ENCODE peak calls at places on chromosome 18, in ten cellular contexts. N, Y, J, S, U, D, A, I, K and H are unnamed samples.

GRCh38 chr18:2002178-2002577 is 569.1 kb downstream of the METTL4 start:
- DNase-seq in J (no peak), S (no peak), A (no peak), K (no peak), N (no peak), D (no peak), U (no peak), Y (no peak), I (no peak), H (no peak)

GRCh38 chr18:32036506-32037210 is 18.0 kb downstream of the RNF125 start:
- DNase-seq in N (no peak), I (no peak), S (no peak), U (no peak), J (no peak), D (no peak), Y (no peak), A (no peak), K (no peak), H (no peak)

GRCh38 chr18:36757081-36757480 is 71.7 kb downstream of the TPGS2 start:
- DNase-seq in K (no peak), I (no peak), U (peak; percentile 34), S (peak; percentile 52), A (peak; percentile 23), J (peak; percentile 73), D (no peak), N (no peak), Y (no peak), H (no peak)

GRCh38 chr18:28175047-28175929 is 1.6 kb downstream of the CDH2 start:
- DNase-seq in J (peak; percentile 41), A (no peak), I (no peak), U (peak; percentile 21), S (peak; percentile 20), K (no peak), Y (peak; percentile 78), N (peak; percentile 36), D (no peak), H (peak; percentile 19)

GRCh38 chr18:69951182-69951581 is 3.5 kb upstream of the CD226 start:
- DNase-seq in U (peak; percentile 18), D (no peak), J (no peak), I (no peak), A (no peak), N (no peak), Y (no peak), S (no peak), K (no peak), H (no peak)

GRCh38 chr18:26747131-26747475 is 118.4 kb downstream of the AQP4 start:
- DNase-seq in I (no peak), Y (no peak), U (no peak), S (no peak), J (peak; percentile 65), A (no peak), D (no peak), N (no peak), K (no peak), H (peak; percentile 17)

GRCh38 chr18:3457261-3457724 is 7.3 kb downstream of the TGIF1 start:
- DNase-seq in Y (no peak), J (no peak), U (no peak), K (no peak), N (peak; percentile 35), I (no peak), A (no peak), D (no peak), S (no peak), H (peak; percentile 77)

GRCh38 chr18:3305933-3306332 is 44.0 kb downstream of the MYL12B start:
- DNase-seq in Y (no peak), S (no peak), N (no peak), D (no peak), A (no peak), I (no peak), U (no peak), J (peak; percentile 84), K (peak; percentile 19), H (no peak)

GRCh38 chr18:28791101-28791500 is 614.2 kb upstream of the CDH2 start:
- DNase-seq in K (no peak), D (no peak), J (no peak), A (no peak), Y (no peak), S (no peak), U (no peak), N (no peak), I (no peak), H (no peak)

GRCh38 chr18:31241425-31241824 is 76.5 kb upstream of the DSG1 start:
- DNase-seq in N (no peak), I (no peak), D (no peak), A (no peak), S (no peak), J (peak; percentile 82), U (no peak), K (no peak), Y (no peak), H (no peak)

GRCh38 chr18:44866103-44866502 is 185.4 kb downstream of the SETBP1 start:
- DNase-seq in Y (no peak), A (no peak), N (no peak), U (no peak), I (no peak), S (no peak), D (no peak), K (no peak), J (no peak), H (no peak)